ENCODE peak calls at places on chromosomes 5 and 9, in four cellular contexts. One of them, this sample, is unnamed.
A peak's percentile ranks its signal among the peaks of the same experiment; 100 is the strongest.

GRCh38 chr9:134284273-134284672 is 42.0 kb upstream of the RXRA start:
- DNase-seq in posterior cingulate gyrus: no peak
- DNase-seq in SK-N-SH: peak; percentile 29
- DNase-seq in mesenchymal stem cell: no peak
- DNase-seq in this sample: no peak

GRCh38 chr5:87383216-87383615 is 29.5 kb downstream of the CCNH start:
- DNase-seq in posterior cingulate gyrus: no peak
- DNase-seq in SK-N-SH: no peak
- DNase-seq in mesenchymal stem cell: peak; percentile 69
- DNase-seq in this sample: no peak

GRCh38 chr9:127572961-127573727 is 38.9 kb upstream of the STXBP1 start:
- DNase-seq in SK-N-SH: no peak
- DNase-seq in mesenchymal stem cell: peak; percentile 83
- DNase-seq in posterior cingulate gyrus: no peak
- DNase-seq in this sample: no peak

GRCh38 chr5:148443998-148444397 is 60.2 kb downstream of the FBXO38 start:
- DNase-seq in mesenchymal stem cell: peak; percentile 74
- DNase-seq in posterior cingulate gyrus: no peak
- DNase-seq in SK-N-SH: peak; percentile 52
- DNase-seq in this sample: peak; percentile 11

GRCh38 chr9:136858844-136859757 is 7.0 kb downstream of the MAMDC4 start:
- DNase-seq in mesenchymal stem cell: no peak
- DNase-seq in SK-N-SH: no peak
- DNase-seq in posterior cingulate gyrus: peak; percentile 72
- DNase-seq in this sample: no peak

GRCh38 chr5:163350083-163350482 is 87.3 kb upstream of the CCNG1 start:
- DNase-seq in mesenchymal stem cell: peak; percentile 24
- DNase-seq in posterior cingulate gyrus: no peak
- DNase-seq in SK-N-SH: peak; percentile 67
- DNase-seq in this sample: no peak

GRCh38 chr5:147901555-147901954 is 4.8 kb downstream of the C5orf46 start:
- DNase-seq in posterior cingulate gyrus: no peak
- DNase-seq in SK-N-SH: no peak
- DNase-seq in mesenchymal stem cell: no peak
- DNase-seq in this sample: no peak

GRCh38 chr5:134005415-134006118 is 792 bp upstream of the VDAC1 start:
- DNase-seq in posterior cingulate gyrus: peak; percentile 18
- DNase-seq in mesenchymal stem cell: no peak
- DNase-seq in SK-N-SH: peak; percentile 74
- DNase-seq in this sample: no peak

GRCh38 chr5:111511174-111512025 is 935 bp downstream of the STARD4 start:
- DNase-seq in posterior cingulate gyrus: no peak
- DNase-seq in SK-N-SH: no peak
- DNase-seq in mesenchymal stem cell: peak; percentile 29
- DNase-seq in this sample: no peak

GRCh38 chr5:34552129-34552528 is 104.0 kb upstream of the RAI14 start:
- DNase-seq in SK-N-SH: no peak
- DNase-seq in posterior cingulate gyrus: no peak
- DNase-seq in mesenchymal stem cell: no peak
- DNase-seq in this sample: no peak

GRCh38 chr5:176365663-176366574 is 632 bp downstream of the ARL10 start:
- DNase-seq in posterior cingulate gyrus: peak; percentile 35
- DNase-seq in SK-N-SH: peak; percentile 96
- DNase-seq in mesenchymal stem cell: peak; percentile 41
- DNase-seq in this sample: no peak

GRCh38 chr9:86405926-86406325 is 51.7 kb upstream of the TUT7 start:
- DNase-seq in posterior cingulate gyrus: peak; percentile 40
- DNase-seq in mesenchymal stem cell: peak; percentile 89
- DNase-seq in SK-N-SH: no peak
- DNase-seq in this sample: no peak

GRCh38 chr5:137954131-137954879 is 65.0 kb downstream of the PKD2L2 start:
- DNase-seq in SK-N-SH: peak; percentile 14
- DNase-seq in posterior cingulate gyrus: no peak
- DNase-seq in mesenchymal stem cell: peak; percentile 97
- DNase-seq in this sample: no peak

GRCh38 chr5:22852807-22853670 is at the start of gene CDH12:
- DNase-seq in posterior cingulate gyrus: peak; percentile 37
- DNase-seq in mesenchymal stem cell: peak; percentile 32
- DNase-seq in SK-N-SH: no peak
- DNase-seq in this sample: no peak

GRCh38 chr5:82185842-82186241 is 92.3 kb downstream of the RPS23 start:
- DNase-seq in mesenchymal stem cell: no peak
- DNase-seq in posterior cingulate gyrus: no peak
- DNase-seq in SK-N-SH: no peak
- DNase-seq in this sample: no peak

GRCh38 chr5:134917070-134917831 is 12.3 kb downstream of the PCBD2 start:
- DNase-seq in mesenchymal stem cell: no peak
- DNase-seq in SK-N-SH: no peak
- DNase-seq in posterior cingulate gyrus: no peak
- DNase-seq in this sample: no peak

GRCh38 chr9:73173526-73174411 is 22.1 kb downstream of the ANXA1 start:
- DNase-seq in mesenchymal stem cell: no peak
- DNase-seq in posterior cingulate gyrus: no peak
- DNase-seq in SK-N-SH: no peak
- DNase-seq in this sample: no peak

GRCh38 chr9:123265833-123266232 is 2.6 kb downstream of the STRBP start:
- DNase-seq in SK-N-SH: no peak
- DNase-seq in mesenchymal stem cell: no peak
- DNase-seq in posterior cingulate gyrus: no peak
- DNase-seq in this sample: no peak

This sample was measured in stimulated activated CD8-positive, alpha-beta memory T cell treated with anti-CD3 and anti-CD28 coated beads, Interleukin-4, amount 100 ng/mL, for 24 hours.